ENCODE peak calls at places on chromosomes 1 and 21, in seven cellular contexts. Q is AG08395, F is NCI-H524, V is PC-9, N is midbrain, W is osteoblast, P is dorsolateral prefrontal cortex. M is an unnamed sample.
A peak's percentile ranks its signal among the peaks of the same experiment; 100 is the strongest.

GRCh38 chr1:162627662-162628296 is 4.5 kb upstream of the DDR2 start:
- DNase-seq in Q (no peak), F (peak; percentile 51), V (no peak), N (no peak), W (no peak), P (no peak), M (peak; percentile 44)

GRCh38 chr21:45334591-45335081 is 46.9 kb upstream of the POFUT2 start:
- DNase-seq in Q (no peak), F (no peak), V (no peak), N (no peak), W (peak; percentile 79), P (peak; percentile 30), M (no peak)

GRCh38 chr1:226104671-226105121 is 42.2 kb downstream of the H3-3A start:
- DNase-seq in Q (no peak), F (no peak), V (no peak), N (no peak), W (peak; percentile 88), P (no peak), M (no peak)

GRCh38 chr1:47578026-47578861 is 140.4 kb downstream of the FOXD2 start:
- DNase-seq in Q (no peak), F (no peak), V (no peak), N (peak; percentile 48), W (peak; percentile 49), P (no peak), M (peak; percentile 66)

GRCh38 chr1:91997607-91998195 is 32.1 kb upstream of the EPHX4 start:
- DNase-seq in Q (peak; percentile 36), F (peak; percentile 46), V (peak; percentile 20), N (peak; percentile 16), W (no peak), P (no peak), M (peak; percentile 45)

GRCh38 chr1:20708057-20708456 is 9.8 kb downstream of the KIF17 start:
- DNase-seq in Q (no peak), F (no peak), V (no peak), N (no peak), W (no peak), P (no peak), M (no peak)

GRCh38 chr1:204354579-204354978 is 5.2 kb downstream of the PLEKHA6 start:
- DNase-seq in Q (no peak), F (peak; percentile 67), V (no peak), N (no peak), W (no peak), P (no peak), M (no peak)

GRCh38 chr1:225004396-225004795 is 74.9 kb downstream of the DNAH14 start:
- DNase-seq in Q (no peak), F (no peak), V (no peak), N (no peak), W (no peak), P (no peak), M (peak; percentile 13)

GRCh38 chr1:147811273-147811672 is 50.9 kb upstream of the GJA5 start:
- DNase-seq in Q (no peak), F (no peak), V (no peak), N (no peak), W (no peak), P (no peak), M (no peak)

GRCh38 chr1:173043253-173043652 is 7.5 kb downstream of the TNFSF18 start:
- DNase-seq in Q (peak; percentile 18), F (no peak), V (no peak), N (no peak), W (no peak), P (no peak), M (no peak)

GRCh38 chr1:43421396-43421795 is 31.7 kb downstream of the SZT2 start:
- DNase-seq in Q (no peak), F (no peak), V (no peak), N (no peak), W (peak; percentile 4), P (no peak), M (no peak)

GRCh38 chr1:53367503-53368313 is 39.8 kb upstream of the LRP8 start:
- DNase-seq in Q (no peak), F (no peak), V (no peak), N (no peak), W (no peak), P (peak; percentile 32), M (no peak)

GRCh38 chr21:34073749-34074282 is 438 bp downstream of the MRPS6 start:
- DNase-seq in Q (peak; percentile 42), F (peak; percentile 46), V (no peak), N (peak; percentile 52), W (peak; percentile 88), P (peak; percentile 56), M (peak; percentile 12)

M was measured in Calu3.